ENCODE peak calls at places on chromosomes 3 and 15, in six cellular contexts. V is H1, W is HepG2, E is GM12892, L is K562, C is GM12878. H is an unnamed sample.

GRCh38 chr3:159196316-159196715 is 394.5 kb downstream of the MFSD1 start:
- DNase-seq in V (no peak), W (no peak), E (no peak), L (no peak), C (no peak), H (no peak)

GRCh38 chr15:39506146-39506545 is 74.7 kb upstream of the THBS1 start:
- DNase-seq in V (no peak), W (no peak), E (no peak), L (no peak), C (no peak), H (no peak)

GRCh38 chr15:51931016-51931415 is 40.6 kb downstream of the LEO1 start:
- DNase-seq in V (no peak), W (no peak), E (no peak), L (no peak), C (no peak), H (no peak)

GRCh38 chr15:96354731-96355560 is 24.4 kb downstream of the NR2F2 start:
- DNase-seq in V (no peak), W (peak), E (no peak), L (peak), C (no peak), H (no peak)

GRCh38 chr3:76456322-76456721 is 583.6 kb upstream of the ROBO2 start:
- DNase-seq in V (no peak), W (no peak), E (no peak), L (no peak), C (no peak), H (no peak)

GRCh38 chr15:29888651-29889050 is 66.4 kb upstream of the TJP1 start:
- DNase-seq in V (no peak), W (no peak), E (no peak), L (no peak), C (no peak), H (no peak)

GRCh38 chr3:71893702-71894479 is 108.9 kb upstream of the PROK2 start:
- DNase-seq in V (no peak), W (no peak), E (no peak), L (no peak), C (no peak), H (no peak)

GRCh38 chr3:12686096-12686495 is 22.2 kb upstream of the RAF1 start:
- DNase-seq in V (no peak), W (no peak), E (no peak), L (no peak), C (no peak), H (no peak)

GRCh38 chr3:45473841-45474240 is 85.5 kb downstream of the LARS2 start:
- DNase-seq in V (no peak), W (no peak), E (no peak), L (no peak), C (no peak), H (no peak)

GRCh38 chr3:187713504-187713903 is 11.1 kb upstream of the RTP2 start:
- DNase-seq in V (no peak), W (peak), E (no peak), L (peak), C (no peak), H (no peak)

GRCh38 chr3:99920530-99921376 is 103.1 kb downstream of the CMSS1 start:
- DNase-seq in V (no peak), W (peak), E (no peak), L (peak), C (no peak), H (no peak)

GRCh38 chr3:193782280-193782654 is 189.3 kb downstream of the OPA1 start:
- DNase-seq in V (no peak), W (no peak), E (no peak), L (peak), C (no peak), H (no peak)
- TF ChIP-seq TAF1 in V (no peak), W (no peak), E (no peak), L (no peak), C (no peak), H (no peak)

GRCh38 chr3:136250226-136250861 is at the start of gene PCCB:
- DNase-seq in V (peak), W (peak), E (peak), L (peak), C (peak), H (peak)
- TF ChIP-seq POLR2A in V (peak), W (peak), E (peak), L (peak), C (peak), H (peak)

GRCh38 chr15:57306305-57306943 is 69.9 kb upstream of the CGNL1 start:
- DNase-seq in V (peak), W (peak), E (peak), L (peak), C (no peak), H (peak)
- TF ChIP-seq POLR2AphosphoS5 in V (peak), W (no peak), E (no peak), L (no peak), C (no peak), H (no peak)

GRCh38 chr3:190116551-190117067 is 4.1 kb downstream of the P3H2 start:
- DNase-seq in V (no peak), W (no peak), E (no peak), L (no peak), C (no peak), H (no peak)

GRCh38 chr3:190119734-190120133 is 963 bp downstream of the P3H2 start:
- DNase-seq in V (no peak), W (no peak), E (no peak), L (no peak), C (no peak), H (no peak)

GRCh38 chr3:190121061-190121765 is 516 bp upstream of the P3H2 start:
- DNase-seq in V (no peak), W (no peak), E (no peak), L (no peak), C (no peak), H (no peak)

GRCh38 chr3:190120161-190121060 is at the start of gene P3H2:
- DNase-seq in V (peak), W (peak), E (peak), L (no peak), C (no peak), H (peak)

DNA sequence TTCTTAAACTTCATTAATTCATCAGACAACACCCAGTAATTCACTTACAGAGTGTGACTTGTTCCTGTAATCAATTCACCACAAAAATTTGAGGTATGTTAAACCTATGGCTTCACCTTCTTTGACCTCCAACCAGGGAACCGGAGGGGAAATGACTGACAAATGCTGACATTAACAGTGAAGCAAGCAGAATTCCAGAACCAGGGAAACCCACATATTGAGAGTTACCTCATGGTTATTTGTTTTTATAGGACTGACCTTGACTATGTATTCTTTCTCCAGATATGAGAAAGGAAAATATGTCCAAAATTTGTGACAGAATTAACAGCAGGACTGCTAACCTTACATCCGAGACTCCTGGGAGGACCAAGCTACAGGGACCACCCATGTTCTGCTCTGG is 2.7 kb downstream of the P3H2 start:
- DNase-seq in V (no peak), W (no peak), E (no peak), L (no peak), C (no peak), H (no peak)
- TF ChIP-seq TAF1 in V (no peak), W (no peak), E (no peak), L (no peak), C (no peak), H (no peak)

GRCh38 chr3:14728113-14728512 is 53.2 kb downstream of the C3orf20 start:
- DNase-seq in V (no peak), W (no peak), E (no peak), L (no peak), C (no peak), H (no peak)
- TF ChIP-seq POLR2A in V (no peak), W (no peak), E (no peak), L (no peak), C (no peak), H (no peak)

GRCh38 chr15:32872606-32873291 is 154.9 kb downstream of the GREM1 start:
- DNase-seq in V (no peak), W (no peak), E (no peak), L (no peak), C (no peak), H (no peak)
- TF ChIP-seq POLR2AphosphoS5 in V (no peak), W (no peak), E (no peak), L (no peak), C (no peak), H (no peak)